ENCODE peak calls at places on chromosomes 16 and 17, in five cellular contexts. R, W, C, P and D are unnamed samples.

GRCh38 chr16:6725634-6726331 is 606.9 kb upstream of the RBFOX1 start:
- DNase-seq in R (no peak), W (no peak), C (no peak), P (no peak), D (no peak)

GRCh38 chr17:78853926-78854394 is 13.3 kb upstream of the USP36 start:
- DNase-seq in R (no peak), W (no peak), C (no peak), P (no peak), D (no peak)

GRCh38 chr16:77409311-77409710 is 25.5 kb downstream of the ADAMTS18 start:
- DNase-seq in R (no peak), W (no peak), C (no peak), P (no peak), D (no peak)

GRCh38 chr17:50872710-50873424 is 6.7 kb upstream of the TOB1 start:
- DNase-seq in R (peak; percentile 25), W (peak; percentile 84), C (no peak), P (no peak), D (no peak)

GRCh38 chr16:57061084-57061905 is 31.1 kb upstream of the CPNE2 start:
- DNase-seq in R (peak; percentile 19), W (peak; percentile 64), C (no peak), P (peak; percentile 15), D (peak; percentile 33)

GRCh38 chr16:68517606-68518161 is 21.4 kb upstream of the ZFP90 start:
- DNase-seq in R (no peak), W (no peak), C (no peak), P (no peak), D (no peak)

GRCh38 chr16:11108466-11108805 is 147.6 kb downstream of the SOCS1 start:
- DNase-seq in R (no peak), W (no peak), C (no peak), P (no peak), D (no peak)

GRCh38 chr17:3989156-3989886 is 25.1 kb upstream of the ATP2A3 start:
- DNase-seq in R (no peak), W (no peak), C (no peak), P (no peak), D (no peak)

GRCh38 chr17:71527311-71527710 is 593.5 kb upstream of the SOX9 start:
- DNase-seq in R (peak; percentile 24), W (no peak), C (no peak), P (no peak), D (no peak)

GRCh38 chr17:75345514-75346167 is 56.4 kb upstream of the SLC25A19 start:
- DNase-seq in R (no peak), W (no peak), C (no peak), P (no peak), D (no peak)

GRCh38 chr16:2964416-2965223 is 545 bp downstream of the KREMEN2 start:
- DNase-seq in R (no peak), W (no peak), C (peak; percentile 66), P (no peak), D (peak; percentile 56)

GRCh38 chr17:9805769-9806168 is 14.4 kb upstream of the DHRS7C start:
- DNase-seq in R (no peak), W (no peak), C (no peak), P (no peak), D (no peak)

GRCh38 chr16:24525970-24526559 is 13.3 kb upstream of the RBBP6 start:
- DNase-seq in R (no peak), W (peak; percentile 93), C (no peak), P (no peak), D (no peak)

GRCh38 chr16:66695474-66695934 is 1.0 kb downstream of the CMTM4 start:
- DNase-seq in R (no peak), W (no peak), C (peak; percentile 19), P (no peak), D (no peak)

GRCh38 chr17:81863833-81864768 is 3.8 kb upstream of the P4HB start:
- DNase-seq in R (no peak), W (no peak), C (no peak), P (no peak), D (no peak)

GRCh38 chr16:85312642-85313540 is 200.6 kb upstream of the CIBAR2 start:
- DNase-seq in R (no peak), W (no peak), C (no peak), P (no peak), D (no peak)

GRCh38 chr16:11079657-11080187 is 135.4 kb downstream of the CLEC16A start:
- DNase-seq in R (peak; percentile 98), W (peak; percentile 88), C (no peak), P (peak; percentile 62), D (no peak)

GRCh38 chr16:27801259-27801945 is 251.5 kb downstream of the KATNIP start:
- DNase-seq in R (no peak), W (peak; percentile 39), C (no peak), P (no peak), D (no peak)

GRCh38 chr17:45139533-45139920 is 4.0 kb downstream of the ACBD4 start:
- DNase-seq in R (no peak), W (no peak), C (no peak), P (no peak), D (no peak)

GRCh38 chr16:78292726-78293380 is 193.4 kb downstream of the WWOX start:
- DNase-seq in R (no peak), W (no peak), C (no peak), P (no peak), D (no peak)

GRCh38 chr16:15775209-15775608 is 81.6 kb downstream of the MYH11 start:
- DNase-seq in R (peak; percentile 58), W (peak; percentile 38), C (no peak), P (no peak), D (no peak)

GRCh38 chr16:86605950-86606349 is 27.6 kb downstream of the FOXL1 start:
- DNase-seq in R (no peak), W (no peak), C (no peak), P (no peak), D (no peak)

GRCh38 chr17:45170976-45171337 is 9.3 kb downstream of the HEXIM2 start:
- DNase-seq in R (peak; percentile 52), W (peak; percentile 87), C (no peak), P (no peak), D (peak; percentile 72)

GRCh38 chr16:62738631-62739030 is 702.4 kb upstream of the CDH8 start:
- DNase-seq in R (no peak), W (no peak), C (no peak), P (no peak), D (no peak)

GRCh38 chr17:17075037-17075755 is 32.9 kb downstream of the MPRIP start:
- DNase-seq in R (peak; percentile 85), W (peak; percentile 65), C (no peak), P (no peak), D (no peak)

GRCh38 chr17:45021607-45022287 is 29.7 kb downstream of the DCAKD start:
- DNase-seq in R (peak; percentile 47), W (peak; percentile 51), C (peak; percentile 63), P (peak; percentile 9), D (peak; percentile 45)

GRCh38 chr17:57370051-57370581 is 113.8 kb downstream of the MSI2 start:
- DNase-seq in R (peak; percentile 88), W (peak; percentile 60), C (no peak), P (peak; percentile 38), D (peak; percentile 84)

GRCh38 chr17:7993972-7994589 is 8.3 kb upstream of the GUCY2D start:
- DNase-seq in R (no peak), W (no peak), C (no peak), P (no peak), D (no peak)

GRCh38 chr16:67245189-67245585 is 2.1 kb downstream of the FHOD1 start:
- DNase-seq in R (no peak), W (no peak), C (no peak), P (no peak), D (no peak)

GRCh38 chr17:4901648-4902344 is 1.1 kb downstream of the CHRNE start:
- DNase-seq in R (no peak), W (no peak), C (peak; percentile 48), P (no peak), D (no peak)

GRCh38 chr16:22673463-22673862 is 140.5 kb upstream of the HS3ST2 start:
- DNase-seq in R (no peak), W (no peak), C (no peak), P (no peak), D (no peak)

GRCh38 chr16:20898938-20899502 is 1.1 kb downstream of the DCUN1D3 start:
- DNase-seq in R (peak; percentile 86), W (peak; percentile 89), C (no peak), P (peak; percentile 39), D (no peak)

GRCh38 chr17:38691154-38691553 is 13.9 kb upstream of the MLLT6 start:
- DNase-seq in R (no peak), W (no peak), C (no peak), P (no peak), D (no peak)